ENCODE peak calls at places on chromosomes 3 and 15, in six cellular contexts. E is GM23338, K is psoas muscle, G is Panc1, O is HCT116, F is heart left ventricle. D is an unnamed sample.

GRCh38 chr15:99606646-99607045 is 40.9 kb downstream of the MEF2A start:
- DNase-seq in O (no peak), G (no peak), F (no peak), K (no peak), E (no peak), D (no peak)

GRCh38 chr3:15528881-15529537 is 7.5 kb upstream of the COLQ start:
- DNase-seq in K (no peak), E (no peak), O (no peak), G (no peak), F (no peak), D (no peak)

GRCh38 chr15:88021601-88022000 is 234.9 kb downstream of the NTRK3 start:
- DNase-seq in E (no peak), F (no peak), O (no peak), K (no peak), G (no peak), D (no peak)

GRCh38 chr15:41851755-41852370 is 13.2 kb downstream of the PLA2G4B start:
- DNase-seq in K (no peak), O (no peak), E (no peak), G (no peak), F (no peak), D (no peak)

GRCh38 chr3:97719156-97719821 is 45.3 kb upstream of the ARL6 start:
- DNase-seq in F (peak; percentile 62), O (peak; percentile 52), E (peak; percentile 85), G (peak; percentile 50), K (peak; percentile 40), D (peak; percentile 1)

GRCh38 chr15:93942140-93942808 is 289.1 kb upstream of the MCTP2 start:
- DNase-seq in K (no peak), E (no peak), G (no peak), F (no peak), O (no peak), D (no peak)

GRCh38 chr15:63599401-63600000 is 2.3 kb downstream of the FBXL22 start:
- DNase-seq in G (no peak), O (no peak), K (peak; percentile 66), F (peak; percentile 72), E (peak; percentile 73), D (peak; percentile 61)

GRCh38 chr3:168040624-168041208 is 55.0 kb downstream of the GOLIM4 start:
- DNase-seq in K (no peak), F (no peak), G (peak; percentile 13), O (peak; percentile 32), E (peak; percentile 84), D (no peak)

GRCh38 chr15:94670436-94671034 is 439.2 kb downstream of the MCTP2 start:
- DNase-seq in F (no peak), O (peak; percentile 15), E (peak; percentile 57), G (peak; percentile 7), K (no peak), D (no peak)

GRCh38 chr3:192887047-192887446 is 30.6 kb downstream of the MB21D2 start:
- DNase-seq in K (no peak), E (no peak), O (peak; percentile 57), F (peak; percentile 50), G (peak; percentile 74), D (no peak)

GRCh38 chr3:11132861-11133260 is 21.4 kb upstream of the HRH1 start:
- DNase-seq in F (no peak), O (no peak), E (no peak), K (no peak), G (no peak), D (no peak)

GRCh38 chr3:106839576-106840280 is 537.5 kb upstream of the CCDC54 start:
- DNase-seq in K (no peak), O (no peak), G (no peak), F (no peak), E (no peak), D (no peak)

GRCh38 chr15:60893886-60894285 is 335.2 kb downstream of the RORA start:
- DNase-seq in K (no peak), E (no peak), O (no peak), F (no peak), G (no peak), D (no peak)

GRCh38 chr15:94036156-94036555 is 195.2 kb upstream of the MCTP2 start:
- DNase-seq in O (no peak), G (no peak), K (no peak), E (no peak), F (no peak), D (no peak)

GRCh38 chr3:186068243-186068552 is 40.7 kb downstream of the ETV5 start:
- DNase-seq in K (no peak), G (no peak), E (no peak), O (no peak), F (no peak), D (no peak)

GRCh38 chr3:33386631-33387030 is 53.6 kb downstream of the UBP1 start:
- DNase-seq in G (no peak), F (no peak), E (no peak), K (no peak), O (no peak), D (no peak)

GRCh38 chr3:127121221-127121647 is 71.7 kb upstream of the PRR23E start:
- DNase-seq in G (no peak), F (no peak), K (no peak), E (no peak), O (no peak), D (no peak)

GRCh38 chr3:127123533-127123932 is 69.4 kb upstream of the PRR23E start:
- DNase-seq in O (no peak), K (no peak), F (no peak), E (no peak), G (no peak), D (no peak)

GRCh38 chr3:127121850-127122249 is 71.1 kb upstream of the PRR23E start:
- DNase-seq in O (no peak), K (no peak), E (no peak), G (no peak), F (no peak), D (no peak)

GRCh38 chr3:127124135-127124534 is 68.8 kb upstream of the PRR23E start:
- DNase-seq in K (no peak), F (no peak), O (no peak), E (peak; percentile 50), G (no peak), D (no peak)
- TF ChIP-seq CTCF in K (no peak), F (no peak), O (no peak), E (no peak), G (no peak), D (no peak)

GRCh38 chr15:26894181-26894580 is 27.3 kb downstream of the GABRA5 start:
- DNase-seq in K (no peak), G (no peak), F (no peak), O (no peak), E (peak; percentile 20), D (no peak)
- H3K27me3 ChIP-seq in K (peaks cover 17% of the 10 kb centered on the region), G (no peaks in the 10 kb centered on the region), F (peaks cover 17% of the 10 kb centered on the region), O (no peaks in the 10 kb centered on the region), E (no peaks in the 10 kb centered on the region), D (no peaks in the 10 kb centered on the region)

DNA sequence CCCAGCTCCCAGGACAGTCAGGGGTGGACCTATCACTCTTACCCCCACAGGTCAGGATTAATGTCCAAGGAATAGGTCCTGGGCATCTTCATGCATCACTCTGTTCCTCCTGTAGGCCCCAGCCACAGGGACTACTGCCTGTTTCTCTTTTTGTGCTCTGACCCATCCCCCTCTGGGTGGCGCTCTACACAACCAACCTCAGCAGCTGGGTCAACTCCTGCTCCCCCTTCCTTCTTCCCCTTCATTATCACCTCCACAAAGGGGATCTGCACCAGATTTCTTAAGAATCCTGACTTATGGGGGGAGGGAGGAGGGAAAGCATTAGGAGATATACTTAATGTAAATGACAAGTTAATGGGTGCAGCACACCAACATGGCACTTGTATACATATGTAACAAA is 12.2 kb upstream of the TRANK1 start:
- DNase-seq in O (no peak), F (no peak), K (no peak), E (peak; percentile 79), G (no peak), D (no peak)
- TF ChIP-seq CTCF in O (no peak), F (no peak), K (no peak), E (peak; percentile 80), G (peak; percentile 28), D (peak; percentile 41)

DNA sequence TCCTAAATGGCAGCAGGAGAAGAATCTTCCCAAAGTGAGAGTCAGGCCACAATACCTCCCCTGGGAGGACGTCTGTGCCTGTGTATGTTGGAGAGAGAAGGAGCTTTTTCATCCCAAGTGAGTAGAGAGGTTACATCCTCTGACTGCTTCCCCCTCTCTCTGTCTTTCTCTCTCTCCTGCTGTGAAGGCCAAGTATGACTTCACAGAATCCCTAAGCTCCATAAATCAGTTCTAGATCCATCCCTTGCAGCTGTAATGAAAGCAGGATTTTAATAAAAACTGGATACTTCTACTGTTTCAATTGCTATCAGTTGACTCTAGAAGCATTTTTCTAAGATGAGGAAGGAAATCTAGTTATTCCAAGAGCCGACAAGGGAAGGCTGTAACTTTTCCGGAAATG is 389.1 kb upstream of the PROK2 start:
- DNase-seq in G (no peak), E (no peak), F (no peak), K (no peak), O (no peak), D (no peak)
- H3K27me3 ChIP-seq in G (no peaks in the 10 kb centered on the region), E (no peaks in the 10 kb centered on the region), F (no peaks in the 10 kb centered on the region), K (no peaks in the 10 kb centered on the region), O (no peaks in the 10 kb centered on the region), D (no peaks in the 10 kb centered on the region)

GRCh38 chr15:57902155-57902554 is 163.4 kb downstream of the ALDH1A2 start:
- DNase-seq in F (no peak), G (no peak), K (no peak), E (no peak), O (no peak), D (no peak)
- TF ChIP-seq CTCF in F (no peak), G (no peak), K (no peak), E (no peak), O (no peak), D (no peak)

DNA sequence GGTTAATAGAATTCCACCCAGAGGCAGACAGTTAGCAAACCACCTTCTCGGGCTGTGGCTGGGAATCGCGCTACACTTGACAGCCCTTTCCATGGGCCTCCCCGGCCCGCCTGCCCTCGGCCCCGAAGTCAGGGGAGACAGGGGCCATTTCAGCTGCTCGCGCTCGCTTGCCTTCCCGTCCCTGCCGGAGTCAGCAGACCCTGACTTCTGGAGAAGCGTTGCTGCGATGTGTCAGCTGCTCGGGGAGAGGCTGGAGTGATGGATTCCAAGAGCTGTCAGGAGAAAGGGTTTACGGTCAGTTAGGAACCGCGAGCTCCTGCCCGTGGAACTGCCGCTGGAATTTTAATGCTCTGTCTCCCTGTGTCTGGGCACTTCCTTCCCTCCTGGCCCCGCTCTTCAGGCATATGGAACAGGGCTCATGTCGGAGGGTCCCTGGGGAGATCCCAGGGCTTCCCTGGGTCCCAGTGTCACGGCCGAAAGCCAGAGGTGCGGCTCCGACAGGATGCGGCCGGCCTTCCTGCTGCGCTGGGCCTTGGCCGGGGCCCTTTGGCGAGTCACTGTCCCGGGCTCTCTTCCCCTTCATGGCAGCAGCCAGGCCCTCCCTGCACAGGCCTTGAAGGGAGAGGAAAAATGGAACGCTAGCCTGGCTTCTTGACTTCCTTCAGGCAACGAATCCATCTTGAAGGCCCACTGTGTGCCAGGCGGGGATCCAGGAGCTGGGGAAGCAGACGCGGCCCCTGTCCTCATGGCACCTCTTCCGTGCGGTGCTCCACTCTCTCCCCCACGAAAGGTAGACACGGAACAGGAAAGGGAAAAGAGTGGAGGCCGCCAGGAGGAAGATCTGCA is 38.4 kb upstream of the VPS8 start:
- DNase-seq in E (peak; percentile 52), F (peak; percentile 55), K (peak; percentile 40), G (no peak), O (no peak), D (no peak)
- H3K27me3 ChIP-seq in E (no peaks in the 10 kb centered on the region), F (peaks cover 6% of the 10 kb centered on the region), K (peaks cover 4% of the 10 kb centered on the region), G (peaks cover 2% of the 10 kb centered on the region), O (peaks cover 2% of the 10 kb centered on the region), D (no peaks in the 10 kb centered on the region)

GRCh38 chr3:142853270-142854163 is 35.4 kb downstream of the PCOLCE2 start:
- DNase-seq in G (no peak), E (no peak), K (peak; percentile 45), O (peak; percentile 24), F (peak; percentile 49), D (no peak)
- TF ChIP-seq CTCF in G (no peak), E (no peak), K (no peak), O (no peak), F (no peak), D (no peak)

GRCh38 chr3:51957520-51958205 is 2.5 kb downstream of the GPR62 start:
- DNase-seq in G (no peak), F (no peak), O (no peak), K (no peak), E (no peak), D (no peak)
- H3K27me3 ChIP-seq in G (no peaks in the 10 kb centered on the region), F (no peaks in the 10 kb centered on the region), O (no peaks in the 10 kb centered on the region), K (no peaks in the 10 kb centered on the region), E (peaks cover 46% of the 10 kb centered on the region), D (no peaks in the 10 kb centered on the region)